ENCODE peak calls at places on chromosomes 11 and 22, in six cellular contexts. One of them, this sample, is unnamed.

GRCh38 chr11:87176044-87176443 is 138.3 kb downstream of the TMEM135 start:
- DNase-seq in HepG2: no peak
- DNase-seq in endothelial cell of umbilical vein: no peak
- DNase-seq in A549: peak; percentile 13
- DNase-seq in GM12878: no peak
- DNase-seq in K562: no peak
- DNase-seq in this sample: no peak

GRCh38 chr11:103295704-103296103 is 186.5 kb downstream of the DYNC2H1 start:
- DNase-seq in GM12878: no peak
- DNase-seq in K562: peak; percentile 3
- DNase-seq in A549: peak; percentile 66
- DNase-seq in endothelial cell of umbilical vein: no peak
- DNase-seq in HepG2: no peak
- DNase-seq in this sample: peak; percentile 22

GRCh38 chr22:34760276-34761008 is 305.5 kb upstream of the ISX start:
- DNase-seq in endothelial cell of umbilical vein: no peak
- DNase-seq in A549: no peak
- DNase-seq in GM12878: no peak
- DNase-seq in K562: no peak
- DNase-seq in HepG2: no peak
- DNase-seq in this sample: no peak

GRCh38 chr11:32580967-32581366 is 2.7 kb upstream of the EIF3M start:
- DNase-seq in K562: no peak
- DNase-seq in endothelial cell of umbilical vein: no peak
- DNase-seq in HepG2: peak; percentile 35
- DNase-seq in A549: peak; percentile 60
- DNase-seq in GM12878: no peak
- DNase-seq in this sample: no peak

GRCh38 chr11:45157247-45158209 is 11.1 kb downstream of the PRDM11 start:
- DNase-seq in endothelial cell of umbilical vein: no peak
- DNase-seq in HepG2: no peak
- DNase-seq in K562: no peak
- DNase-seq in GM12878: no peak
- DNase-seq in A549: no peak
- DNase-seq in this sample: no peak

GRCh38 chr11:101061606-101062005 is 68.0 kb downstream of the PGR start:
- DNase-seq in GM12878: no peak
- DNase-seq in A549: no peak
- DNase-seq in HepG2: no peak
- DNase-seq in endothelial cell of umbilical vein: no peak
- DNase-seq in K562: no peak
- DNase-seq in this sample: no peak

GRCh38 chr11:64428685-64429084 is 69.7 kb downstream of the RPS6KA4 start:
- DNase-seq in A549: no peak
- DNase-seq in endothelial cell of umbilical vein: no peak
- DNase-seq in K562: no peak
- DNase-seq in GM12878: no peak
- DNase-seq in HepG2: no peak
- DNase-seq in this sample: no peak

GRCh38 chr11:64644348-64645242 is 53.6 kb downstream of the SLC22A12 start:
- DNase-seq in K562: no peak
- DNase-seq in A549: no peak
- DNase-seq in HepG2: no peak
- DNase-seq in GM12878: no peak
- DNase-seq in endothelial cell of umbilical vein: no peak
- DNase-seq in this sample: peak; percentile 69

GRCh38 chr22:48318173-48318572 is 1509.5 kb downstream of the BRD1 start:
- DNase-seq in A549: no peak
- DNase-seq in HepG2: no peak
- DNase-seq in GM12878: no peak
- DNase-seq in endothelial cell of umbilical vein: no peak
- DNase-seq in K562: no peak
- DNase-seq in this sample: no peak

GRCh38 chr11:122439911-122440782 is 215.4 kb upstream of the UBASH3B start:
- DNase-seq in K562: no peak
- DNase-seq in endothelial cell of umbilical vein: peak; percentile 10
- DNase-seq in HepG2: peak; percentile 83
- DNase-seq in GM12878: no peak
- DNase-seq in A549: peak; percentile 48
- DNase-seq in this sample: peak; percentile 41

GRCh38 chr11:65858354-65859133 is 564 bp upstream of the CFL1 start:
- DNase-seq in A549: no peak
- DNase-seq in endothelial cell of umbilical vein: no peak
- DNase-seq in K562: no peak
- DNase-seq in GM12878: no peak
- DNase-seq in HepG2: no peak
- DNase-seq in this sample: no peak

GRCh38 chr11:14454861-14455632 is 44.6 kb downstream of the COPB1 start:
- DNase-seq in GM12878: no peak
- DNase-seq in K562: peak; percentile 10
- DNase-seq in HepG2: peak; percentile 9
- DNase-seq in A549: peak; percentile 37
- DNase-seq in endothelial cell of umbilical vein: peak; percentile 68
- DNase-seq in this sample: peak; percentile 22

GRCh38 chr11:76688146-76688545 is 17.6 kb upstream of the LRRC32 start:
- DNase-seq in GM12878: no peak
- DNase-seq in K562: no peak
- DNase-seq in HepG2: no peak
- DNase-seq in A549: no peak
- DNase-seq in endothelial cell of umbilical vein: no peak
- DNase-seq in this sample: no peak

GRCh38 chr11:117180020-117180419 is 1.5 kb downstream of the SIDT2 start:
- DNase-seq in A549: no peak
- DNase-seq in endothelial cell of umbilical vein: no peak
- DNase-seq in GM12878: no peak
- DNase-seq in K562: peak; percentile 23
- DNase-seq in HepG2: no peak
- DNase-seq in this sample: no peak

GRCh38 chr11:7665473-7666291 is 7.6 kb downstream of the CYB5R2 start:
- DNase-seq in HepG2: peak; percentile 65
- DNase-seq in GM12878: peak; percentile 34
- DNase-seq in A549: peak; percentile 85
- DNase-seq in endothelial cell of umbilical vein: peak; percentile 69
- DNase-seq in K562: peak; percentile 82
- DNase-seq in this sample: peak; percentile 76

GRCh38 chr11:70440206-70440605 is 41.9 kb downstream of the CTTN start:
- DNase-seq in GM12878: no peak
- DNase-seq in K562: no peak
- DNase-seq in A549: no peak
- DNase-seq in endothelial cell of umbilical vein: no peak
- DNase-seq in HepG2: no peak
- DNase-seq in this sample: no peak

GRCh38 chr22:27777128-27777527 is 24.4 kb downstream of the MN1 start:
- DNase-seq in GM12878: no peak
- DNase-seq in A549: no peak
- DNase-seq in HepG2: no peak
- DNase-seq in endothelial cell of umbilical vein: no peak
- DNase-seq in K562: no peak
- DNase-seq in this sample: no peak

GRCh38 chr11:12110714-12111481 is 508 bp downstream of the MICAL2 start:
- DNase-seq in K562: peak; percentile 53
- DNase-seq in A549: no peak
- DNase-seq in HepG2: no peak
- DNase-seq in GM12878: no peak
- DNase-seq in endothelial cell of umbilical vein: no peak
- DNase-seq in this sample: peak; percentile 55

GRCh38 chr11:78840190-78840589 is 265.5 kb upstream of the NARS2 start:
- DNase-seq in endothelial cell of umbilical vein: no peak
- DNase-seq in K562: no peak
- DNase-seq in GM12878: no peak
- DNase-seq in HepG2: no peak
- DNase-seq in A549: no peak
- DNase-seq in this sample: no peak

GRCh38 chr22:27576815-27577564 is 224.6 kb downstream of the MN1 start:
- DNase-seq in HepG2: no peak
- DNase-seq in endothelial cell of umbilical vein: peak; percentile 96
- DNase-seq in GM12878: no peak
- DNase-seq in K562: no peak
- DNase-seq in A549: no peak
- DNase-seq in this sample: no peak

GRCh38 chr11:121723261-121723741 is 270.5 kb upstream of the SORL1-AS1 start:
- DNase-seq in GM12878: no peak
- DNase-seq in HepG2: no peak
- DNase-seq in A549: no peak
- DNase-seq in endothelial cell of umbilical vein: peak; percentile 73
- DNase-seq in K562: no peak
- DNase-seq in this sample: no peak

GRCh38 chr11:57735655-57736298 is 5.5 kb upstream of the SELENOH start:
- DNase-seq in A549: no peak
- DNase-seq in HepG2: no peak
- DNase-seq in endothelial cell of umbilical vein: no peak
- DNase-seq in K562: peak; percentile 84
- DNase-seq in GM12878: no peak
- DNase-seq in this sample: no peak

GRCh38 chr22:41688365-41689211 is at the start of gene SNU13:
- DNase-seq in K562: peak; percentile 94
- DNase-seq in endothelial cell of umbilical vein: peak; percentile 95
- DNase-seq in HepG2: peak; percentile 88
- DNase-seq in A549: peak; percentile 90
- DNase-seq in GM12878: peak; percentile 73
- DNase-seq in this sample: peak; percentile 95

GRCh38 chr11:89355649-89356048 is 135.5 kb downstream of the NOX4 start:
- DNase-seq in A549: no peak
- DNase-seq in HepG2: no peak
- DNase-seq in endothelial cell of umbilical vein: no peak
- DNase-seq in K562: no peak
- DNase-seq in GM12878: no peak
- DNase-seq in this sample: no peak

GRCh38 chr11:129315781-129316579 is 59.7 kb upstream of the BARX2 start:
- DNase-seq in endothelial cell of umbilical vein: no peak
- DNase-seq in K562: no peak
- DNase-seq in GM12878: no peak
- DNase-seq in HepG2: peak; percentile 45
- DNase-seq in A549: no peak
- DNase-seq in this sample: no peak

GRCh38 chr11:71396548-71397123 is 51.6 kb downstream of the DHCR7 start:
- DNase-seq in GM12878: no peak
- DNase-seq in K562: no peak
- DNase-seq in endothelial cell of umbilical vein: no peak
- DNase-seq in HepG2: no peak
- DNase-seq in A549: no peak
- DNase-seq in this sample: no peak

GRCh38 chr22:49825944-49826602 is 1.6 kb downstream of the BRD1 start:
- DNase-seq in A549: peak; percentile 26
- DNase-seq in GM12878: no peak
- DNase-seq in HepG2: peak; percentile 38
- DNase-seq in K562: peak; percentile 55
- DNase-seq in endothelial cell of umbilical vein: peak; percentile 15
- DNase-seq in this sample: peak; percentile 69

GRCh38 chr11:67255353-67255752 is 10.9 kb upstream of the GRK2 start:
- DNase-seq in GM12878: no peak
- DNase-seq in endothelial cell of umbilical vein: no peak
- DNase-seq in HepG2: no peak
- DNase-seq in K562: no peak
- DNase-seq in A549: no peak
- DNase-seq in this sample: no peak
- TF ChIP-seq POLR2A in GM12878: no peak
- TF ChIP-seq POLR2A in endothelial cell of umbilical vein: no peak
- TF ChIP-seq POLR2A in HepG2: no peak
- TF ChIP-seq POLR2A in K562: no peak
- TF ChIP-seq POLR2A in A549: no peak
- TF ChIP-seq POLR2A in this sample: no peak

DNA sequence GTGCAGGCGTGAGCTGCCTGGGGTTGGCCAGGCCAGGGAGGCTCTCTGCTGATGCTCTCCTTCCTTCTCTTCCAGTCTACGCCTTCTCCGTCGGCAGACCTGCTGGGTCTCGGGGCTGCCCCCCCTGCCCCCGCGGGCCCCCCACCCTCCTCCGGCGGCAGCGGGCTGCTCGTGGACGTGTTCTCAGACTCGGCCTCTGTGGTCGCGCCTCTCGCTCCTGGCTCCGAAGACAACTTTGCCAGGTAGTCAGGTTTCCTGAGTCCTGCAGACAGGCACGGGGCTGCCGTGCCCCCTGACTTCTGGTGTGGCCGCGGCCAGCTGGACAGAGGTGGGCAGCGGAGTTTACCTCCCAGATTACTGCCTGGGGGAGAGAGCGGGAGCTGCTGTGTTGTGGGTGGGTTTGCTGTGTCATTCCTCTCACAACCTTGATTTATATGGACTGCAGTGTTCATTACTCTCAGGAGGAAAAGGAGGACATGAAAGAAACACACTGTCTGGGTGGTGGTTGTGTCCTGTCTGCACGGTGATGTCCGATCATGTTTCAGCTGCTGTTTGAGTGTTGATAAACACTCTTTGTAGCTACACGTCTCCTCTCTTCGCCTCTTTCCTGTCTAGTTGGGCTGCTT is 36.0 kb downstream of the MUC6 start:
- DNase-seq in A549: no peak
- DNase-seq in K562: no peak
- DNase-seq in endothelial cell of umbilical vein: no peak
- DNase-seq in HepG2: no peak
- DNase-seq in GM12878: no peak
- DNase-seq in this sample: no peak
- TF ChIP-seq CTCF in A549: no peak
- TF ChIP-seq CTCF in K562: no peak
- TF ChIP-seq CTCF in endothelial cell of umbilical vein: no peak
- TF ChIP-seq CTCF in HepG2: no peak
- TF ChIP-seq CTCF in GM12878: no peak
- TF ChIP-seq CTCF in this sample: no peak

GRCh38 chr11:2781413-2782274 is 81.8 kb upstream of the KCNQ1OT1 start:
- DNase-seq in HepG2: no peak
- DNase-seq in GM12878: no peak
- DNase-seq in K562: peak; percentile 64
- DNase-seq in endothelial cell of umbilical vein: peak; percentile 12
- DNase-seq in A549: no peak
- DNase-seq in this sample: no peak
- TF ChIP-seq MYC in HepG2: no peak
- TF ChIP-seq MYC in GM12878: no peak
- TF ChIP-seq MYC in K562: no peak
- TF ChIP-seq MYC in endothelial cell of umbilical vein: no peak
- TF ChIP-seq MYC in A549: no peak
- TF ChIP-seq MYC in this sample: no peak

DNA sequence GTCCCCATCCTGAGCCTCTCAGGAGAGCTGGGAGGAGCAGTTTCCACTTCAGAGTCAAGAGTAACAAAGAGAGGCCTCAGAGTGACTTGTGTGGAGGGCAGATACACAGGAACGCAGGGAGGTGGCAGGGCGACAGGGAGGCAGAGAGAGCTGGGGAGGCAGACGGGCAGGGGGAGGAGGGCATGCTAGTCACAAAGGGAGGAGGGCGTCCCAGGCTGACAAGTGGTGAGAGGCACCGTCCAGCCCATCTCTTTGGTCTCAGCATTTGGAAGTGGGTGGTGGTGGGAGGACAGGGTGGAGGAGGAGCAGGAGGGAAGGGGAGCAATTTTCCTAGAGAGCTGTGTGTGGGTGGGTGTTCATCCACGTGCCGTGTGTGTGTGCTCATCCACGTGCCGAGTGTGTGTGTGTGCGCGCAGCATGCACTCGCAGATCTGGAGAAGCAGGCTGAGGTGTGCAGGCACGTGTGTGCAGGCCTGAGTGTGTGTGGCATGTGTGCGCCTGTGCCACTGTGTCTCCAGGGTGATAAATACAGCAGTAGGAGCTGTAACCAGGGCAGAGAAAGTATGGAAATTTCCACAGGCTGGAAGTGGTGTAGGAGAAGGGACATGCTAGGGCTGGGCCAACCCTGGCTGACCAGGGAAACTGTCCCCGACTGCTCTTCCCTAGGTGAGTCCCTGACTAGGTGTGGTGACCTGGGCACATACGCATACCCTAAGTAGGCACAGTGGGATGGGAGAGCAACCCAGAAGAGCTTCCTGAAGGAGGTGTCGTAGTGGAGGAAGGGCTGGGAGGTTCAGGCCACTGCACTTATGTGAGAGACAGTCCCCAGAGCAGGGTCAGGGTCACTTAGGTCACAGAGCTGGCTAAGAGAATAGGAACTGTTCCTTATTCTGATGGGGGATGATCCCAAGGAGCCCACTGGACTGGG is 7.3 kb upstream of the PDE2A start:
- DNase-seq in endothelial cell of umbilical vein: no peak
- DNase-seq in HepG2: no peak
- DNase-seq in GM12878: no peak
- DNase-seq in K562: no peak
- DNase-seq in A549: no peak
- DNase-seq in this sample: peak; percentile 20
- TF ChIP-seq POLR2A in endothelial cell of umbilical vein: peak; percentile 37
- TF ChIP-seq POLR2A in HepG2: no peak
- TF ChIP-seq POLR2A in GM12878: peak; percentile 62
- TF ChIP-seq POLR2A in K562: no peak
- TF ChIP-seq POLR2A in A549: no peak
- TF ChIP-seq POLR2A in this sample: no peak